ENCODE peak calls at places on chromosomes 2 and 18, in four cellular contexts. D, N, H and L are unnamed samples.

GRCh38 chr2:197107291-197108269 is 181.1 kb upstream of the PGAP1 start:
- DNase-seq in D (no peak), H (peak; percentile 9), N (no peak), L (no peak)

GRCh38 chr18:79469751-79470150 is 74.0 kb downstream of the NFATC1 start:
- DNase-seq in N (no peak), H (no peak), D (no peak), L (no peak)

GRCh38 chr2:70918016-70918415 is 17.7 kb upstream of the ATP6V1B1 start:
- DNase-seq in N (no peak), H (no peak), D (no peak), L (no peak)

GRCh38 chr18:79948719-79949411 is 2.6 kb downstream of the SLC66A2 start:
- DNase-seq in H (no peak), N (no peak), D (peak; percentile 38), L (no peak)

GRCh38 chr2:188788621-188789020 is 185.6 kb upstream of the COL3A1 start:
- DNase-seq in D (no peak), N (no peak), H (peak; percentile 75), L (no peak)

GRCh38 chr18:76709659-76710645 is 112.4 kb upstream of the ZNF236 start:
- DNase-seq in D (peak; percentile 81), H (peak; percentile 65), N (peak; percentile 70), L (no peak)

GRCh38 chr2:128615571-128615970 is 296.9 kb upstream of the HS6ST1 start:
- DNase-seq in D (peak; percentile 25), H (no peak), N (no peak), L (no peak)

GRCh38 chr2:232563580-232563979 is 13.1 kb downstream of the EIF4E2 start:
- DNase-seq in H (peak; percentile 46), N (no peak), D (no peak), L (no peak)

GRCh38 chr2:122328811-122329210 is 573.4 kb downstream of the TSN start:
- DNase-seq in N (no peak), D (no peak), H (no peak), L (no peak)

GRCh38 chr2:100130595-100131391 is 11.6 kb downstream of the AFF3 start:
- DNase-seq in D (no peak), H (no peak), N (no peak), L (peak; percentile 19)

GRCh38 chr18:48621240-48621639 is 82.4 kb downstream of the CTIF start:
- DNase-seq in D (no peak), H (peak; percentile 71), N (no peak), L (no peak)

GRCh38 chr2:34570266-34570872 is 971.3 kb upstream of the FAM98A start:
- DNase-seq in D (no peak), N (no peak), H (peak; percentile 68), L (no peak)

GRCh38 chr2:218325566-218326160 is 31.0 kb upstream of the CATIP start:
- DNase-seq in D (no peak), N (no peak), H (no peak), L (no peak)

GRCh38 chr2:8525582-8526402 is 156.1 kb upstream of the ID2 start:
- DNase-seq in N (no peak), D (peak; percentile 96), H (peak; percentile 94), L (no peak)